ENCODE peak calls at places on chromosomes 13 and 19, in four cellular contexts. One of them, this sample, is unnamed.
A peak's percentile ranks its signal among the peaks of the same experiment; 100 is the strongest.

GRCh38 chr13:40506592-40507446 is 159.6 kb downstream of the FOXO1 start:
- DNase-seq in omental fat pad: no peak
- DNase-seq in anterior cingulate cortex: no peak
- DNase-seq in RWPE1: no peak
- DNase-seq in this sample: no peak

GRCh38 chr13:46640843-46641242 is 87.9 kb downstream of the LRCH1 start:
- DNase-seq in omental fat pad: no peak
- DNase-seq in anterior cingulate cortex: no peak
- DNase-seq in RWPE1: peak; percentile 12
- DNase-seq in this sample: no peak

GRCh38 chr13:23378009-23378632 is 55.4 kb downstream of the SACS start:
- DNase-seq in omental fat pad: no peak
- DNase-seq in anterior cingulate cortex: no peak
- DNase-seq in RWPE1: peak; percentile 89
- DNase-seq in this sample: no peak

GRCh38 chr13:110449225-110450015 is 112.1 kb downstream of the RAB20 start:
- DNase-seq in omental fat pad: no peak
- DNase-seq in anterior cingulate cortex: no peak
- DNase-seq in RWPE1: no peak
- DNase-seq in this sample: no peak

GRCh38 chr13:21670883-21671792 is at the start of gene FGF9:
- DNase-seq in omental fat pad: no peak
- DNase-seq in anterior cingulate cortex: peak; percentile 23
- DNase-seq in RWPE1: peak; percentile 71
- DNase-seq in this sample: peak; percentile 65

GRCh38 chr19:17871878-17872250 is at the start of gene SLC5A5:
- DNase-seq in omental fat pad: no peak
- DNase-seq in anterior cingulate cortex: no peak
- DNase-seq in RWPE1: no peak
- DNase-seq in this sample: no peak

GRCh38 chr13:98478134-98479129 is 98.5 kb downstream of the STK24 start:
- DNase-seq in omental fat pad: no peak
- DNase-seq in anterior cingulate cortex: no peak
- DNase-seq in RWPE1: no peak
- DNase-seq in this sample: no peak

GRCh38 chr19:1401138-1401888 is at the start of gene GAMT:
- DNase-seq in omental fat pad: no peak
- DNase-seq in anterior cingulate cortex: peak; percentile 33
- DNase-seq in RWPE1: no peak
- DNase-seq in this sample: peak; percentile 34

GRCh38 chr13:74576504-74576903 is 442.3 kb upstream of the KLF12 start:
- DNase-seq in omental fat pad: no peak
- DNase-seq in anterior cingulate cortex: no peak
- DNase-seq in RWPE1: no peak
- DNase-seq in this sample: no peak

GRCh38 chr19:2608602-2608922 is 93.9 kb downstream of the GNG7 start:
- DNase-seq in omental fat pad: no peak
- DNase-seq in anterior cingulate cortex: no peak
- DNase-seq in RWPE1: no peak
- DNase-seq in this sample: no peak

GRCh38 chr13:52399708-52400107 is 6.3 kb downstream of the THSD1 start:
- DNase-seq in omental fat pad: no peak
- DNase-seq in anterior cingulate cortex: no peak
- DNase-seq in RWPE1: no peak
- DNase-seq in this sample: peak; percentile 38

GRCh38 chr13:25085125-25085742 is 10.7 kb upstream of the PABPC3 start:
- DNase-seq in omental fat pad: no peak
- DNase-seq in anterior cingulate cortex: peak; percentile 67
- DNase-seq in RWPE1: peak; percentile 36
- DNase-seq in this sample: peak; percentile 80

GRCh38 chr13:41649659-41650058 is 192.3 kb downstream of the RGCC start:
- DNase-seq in omental fat pad: no peak
- DNase-seq in anterior cingulate cortex: no peak
- DNase-seq in RWPE1: no peak
- DNase-seq in this sample: peak; percentile 50

GRCh38 chr19:43755256-43755801 is 567 bp upstream of the SMG9 start:
- DNase-seq in omental fat pad: peak; percentile 52
- DNase-seq in anterior cingulate cortex: peak; percentile 65
- DNase-seq in RWPE1: peak; percentile 66
- DNase-seq in this sample: peak; percentile 81

GRCh38 chr19:49224856-49225255 is 67.3 kb downstream of the TRPM4 start:
- DNase-seq in omental fat pad: no peak
- DNase-seq in anterior cingulate cortex: no peak
- DNase-seq in RWPE1: peak; percentile 65
- DNase-seq in this sample: peak; percentile 74

GRCh38 chr13:42114912-42115311 is 66.5 kb downstream of the DGKH start:
- DNase-seq in omental fat pad: no peak
- DNase-seq in anterior cingulate cortex: no peak
- DNase-seq in RWPE1: no peak
- DNase-seq in this sample: no peak

GRCh38 chr19:44021221-44021620 is 4.0 kb upstream of the ZNF222 start:
- DNase-seq in omental fat pad: no peak
- DNase-seq in anterior cingulate cortex: no peak
- DNase-seq in RWPE1: no peak
- DNase-seq in this sample: no peak

GRCh38 chr19:48341006-48341405 is 15.7 kb downstream of the EMP3 start:
- DNase-seq in omental fat pad: no peak
- DNase-seq in anterior cingulate cortex: no peak
- DNase-seq in RWPE1: peak; percentile 86
- DNase-seq in this sample: no peak

GRCh38 chr13:78712866-78713265 is 53.9 kb upstream of the OBI1 start:
- DNase-seq in omental fat pad: no peak
- DNase-seq in anterior cingulate cortex: no peak
- DNase-seq in RWPE1: no peak
- DNase-seq in this sample: no peak

GRCh38 chr19:3157096-3157845 is 21.3 kb upstream of the S1PR4 start:
- DNase-seq in omental fat pad: no peak
- DNase-seq in anterior cingulate cortex: no peak
- DNase-seq in RWPE1: no peak
- DNase-seq in this sample: no peak

GRCh38 chr19:7104783-7105447 is 35.4 kb downstream of the ZNF557 start:
- DNase-seq in omental fat pad: no peak
- DNase-seq in anterior cingulate cortex: no peak
- DNase-seq in RWPE1: no peak
- DNase-seq in this sample: no peak

GRCh38 chr13:88068975-88069374 is 397.8 kb downstream of the SLITRK5 start:
- DNase-seq in omental fat pad: no peak
- DNase-seq in anterior cingulate cortex: no peak
- DNase-seq in RWPE1: no peak
- DNase-seq in this sample: peak; percentile 64

GRCh38 chr13:18946738-18947137 is 234.9 kb downstream of the TUBA3C start:
- DNase-seq in omental fat pad: no peak
- DNase-seq in anterior cingulate cortex: no peak
- DNase-seq in RWPE1: no peak
- DNase-seq in this sample: no peak

GRCh38 chr13:77543711-77544110 is 8.2 kb downstream of the SCEL start:
- DNase-seq in omental fat pad: no peak
- DNase-seq in anterior cingulate cortex: no peak
- DNase-seq in RWPE1: no peak
- DNase-seq in this sample: no peak

GRCh38 chr13:33610471-33611015 is 207.4 kb upstream of the RFC3 start:
- DNase-seq in omental fat pad: no peak
- DNase-seq in anterior cingulate cortex: peak; percentile 77
- DNase-seq in RWPE1: no peak
- DNase-seq in this sample: peak; percentile 95

GRCh38 chr13:114013952-114014629 is 40.2 kb upstream of the C13orf46 start:
- DNase-seq in omental fat pad: no peak
- DNase-seq in anterior cingulate cortex: no peak
- DNase-seq in RWPE1: no peak
- DNase-seq in this sample: no peak

GRCh38 chr13:44397766-44398223 is 24.2 kb downstream of the SERP2 start:
- DNase-seq in omental fat pad: no peak
- DNase-seq in anterior cingulate cortex: no peak
- DNase-seq in RWPE1: no peak
- DNase-seq in this sample: no peak

GRCh38 chr19:42317535-42317934 is 4.4 kb downstream of the TMEM145 start:
- DNase-seq in omental fat pad: no peak
- DNase-seq in anterior cingulate cortex: no peak
- DNase-seq in RWPE1: no peak
- DNase-seq in this sample: no peak

GRCh38 chr19:8580710-8581281 is 3.6 kb upstream of the MYO1F start:
- DNase-seq in omental fat pad: peak; percentile 81
- DNase-seq in anterior cingulate cortex: peak; percentile 25
- DNase-seq in RWPE1: peak; percentile 55
- DNase-seq in this sample: peak; percentile 71

GRCh38 chr13:54433511-54434206 is 1405.0 kb downstream of the OLFM4 start:
- DNase-seq in omental fat pad: no peak
- DNase-seq in anterior cingulate cortex: no peak
- DNase-seq in RWPE1: no peak
- DNase-seq in this sample: no peak

GRCh38 chr19:1280588-1281269 is 4.9 kb upstream of the EFNA2 start:
- DNase-seq in omental fat pad: no peak
- DNase-seq in anterior cingulate cortex: no peak
- DNase-seq in RWPE1: no peak
- DNase-seq in this sample: no peak

GRCh38 chr19:14603990-14604387 is 21.1 kb downstream of the CLEC17A start:
- DNase-seq in omental fat pad: no peak
- DNase-seq in anterior cingulate cortex: no peak
- DNase-seq in RWPE1: no peak
- DNase-seq in this sample: no peak

GRCh38 chr19:48396010-48396870 is 2.8 kb downstream of the GRIN2D start:
- DNase-seq in omental fat pad: no peak
- DNase-seq in anterior cingulate cortex: no peak
- DNase-seq in RWPE1: no peak
- DNase-seq in this sample: no peak

GRCh38 chr19:13865578-13866462 is 11.1 kb upstream of the NANOS3 start:
- DNase-seq in omental fat pad: no peak
- DNase-seq in anterior cingulate cortex: no peak
- DNase-seq in RWPE1: no peak
- DNase-seq in this sample: no peak

GRCh38 chr13:30880756-30881155 is 25.3 kb upstream of the MEDAG start:
- DNase-seq in omental fat pad: no peak
- DNase-seq in anterior cingulate cortex: no peak
- DNase-seq in RWPE1: peak; percentile 30
- DNase-seq in this sample: no peak

GRCh38 chr13:113149711-113150544 is 8.5 kb upstream of the PROZ start:
- DNase-seq in omental fat pad: no peak
- DNase-seq in anterior cingulate cortex: no peak
- DNase-seq in RWPE1: no peak
- DNase-seq in this sample: no peak

GRCh38 chr19:33408116-33408515 is 34.6 kb downstream of the CEBPG start:
- DNase-seq in omental fat pad: no peak
- DNase-seq in anterior cingulate cortex: no peak
- DNase-seq in RWPE1: no peak
- DNase-seq in this sample: no peak

This sample was measured in SK-MEL-5.